ENCODE peak calls at places on chromosomes 4 and X, in seven cellular contexts. C is K562, O is breast epithelium, J is HL-60, H is transverse colon, B is suprapubic skin, X is sigmoid colon. E is an unnamed sample.

GRCh38 chr4:153555730-153556440 is 89.7 kb downstream of the TMEM131L start:
- DNase-seq in C (no peak), O (no peak), J (no peak), H (peak; percentile 51), B (no peak), X (peak; percentile 86), E (peak; percentile 93)

GRCh38 chr4:140952709-140953108 is 180.6 kb downstream of the RNF150 start:
- DNase-seq in C (no peak), O (no peak), J (no peak), H (no peak), B (no peak), X (no peak), E (no peak)

GRCh38 chrX:87006561-87006960 is 511.0 kb upstream of the KLHL4 start:
- DNase-seq in C (no peak), O (no peak), J (no peak), H (no peak), B (no peak), X (no peak), E (no peak)

GRCh38 chrX:150212672-150213480 is 150.2 kb upstream of the MAMLD1 start:
- DNase-seq in C (no peak), O (no peak), J (no peak), H (no peak), B (no peak), X (no peak), E (no peak)

GRCh38 chr4:145734576-145735329 is 54.8 kb downstream of the C4orf51 start:
- DNase-seq in C (no peak), O (peak; percentile 75), J (no peak), H (peak; percentile 61), B (no peak), X (peak; percentile 95), E (no peak)

GRCh38 chr4:72302981-72303704 is 265.9 kb downstream of the ADAMTS3 start:
- DNase-seq in C (peak; percentile 45), O (no peak), J (peak; percentile 12), H (peak; percentile 13), B (no peak), X (no peak), E (no peak)

GRCh38 chrX:327660-328126 is 9.1 kb upstream of the GTPBP6 start:
- DNase-seq in C (no peak), O (peak; percentile 48), J (no peak), H (no peak), B (peak; percentile 77), X (peak; percentile 61), E (no peak)

GRCh38 chr4:182310316-182310715 is 67.1 kb downstream of the TENM3 start:
- DNase-seq in C (no peak), O (no peak), J (no peak), H (no peak), B (no peak), X (no peak), E (no peak)

GRCh38 chr4:96326846-96327245 is 487.0 kb downstream of the PDHA2 start:
- DNase-seq in C (no peak), O (no peak), J (no peak), H (no peak), B (no peak), X (no peak), E (no peak)

GRCh38 chrX:17737707-17738001 is 361 bp downstream of the SCML1 start:
- DNase-seq in C (no peak), O (no peak), J (no peak), H (no peak), B (no peak), X (no peak), E (no peak)

GRCh38 chr4:15161439-15161838 is 159.2 kb downstream of the CPEB2 start:
- DNase-seq in C (no peak), O (no peak), J (no peak), H (no peak), B (no peak), X (no peak), E (peak; percentile 53)

GRCh38 chr4:174763454-174764104 is 65.5 kb downstream of the GLRA3 start:
- DNase-seq in C (no peak), O (no peak), J (no peak), H (no peak), B (no peak), X (no peak), E (no peak)

GRCh38 chr4:182818926-182819730 is 98.1 kb downstream of the DCTD start:
- DNase-seq in C (no peak), O (no peak), J (no peak), H (no peak), B (no peak), X (no peak), E (no peak)

GRCh38 chr4:130479020-130479419 is 1383.1 kb downstream of the C4orf33 start:
- DNase-seq in C (no peak), O (no peak), J (no peak), H (no peak), B (no peak), X (no peak), E (no peak)

GRCh38 chr4:148043990-148044645 is 312.2 kb downstream of the ARHGAP10 start:
- DNase-seq in C (no peak), O (no peak), J (no peak), H (no peak), B (no peak), X (peak; percentile 81), E (no peak)

GRCh38 chr4:26380740-26381139 is 59.9 kb downstream of the RBPJ start:
- DNase-seq in C (no peak), O (no peak), J (no peak), H (no peak), B (no peak), X (no peak), E (no peak)

GRCh38 chr4:82509029-82509428 is 52.8 kb downstream of the TMEM150C start:
- DNase-seq in C (no peak), O (no peak), J (no peak), H (no peak), B (no peak), X (no peak), E (no peak)

GRCh38 chr4:150080335-150080734 is 2.1 kb downstream of the DCLK2 start:
- DNase-seq in C (no peak), O (no peak), J (no peak), H (no peak), B (no peak), X (no peak), E (no peak)

GRCh38 chr4:44652002-44652401 is 577 bp upstream of the YIPF7 start:
- DNase-seq in C (no peak), O (no peak), J (no peak), H (no peak), B (no peak), X (no peak), E (no peak)

GRCh38 chr4:8534129-8534528 is 46.1 kb upstream of the GPR78 start:
- DNase-seq in C (no peak), O (no peak), J (no peak), H (peak; percentile 32), B (no peak), X (no peak), E (no peak)
- TF ChIP-seq POLR2AphosphoS5 in C (no peak), O (peak; percentile 17), J (no peak), H (peak; percentile 27), B (no peak), X (no peak), E (no peak)

GRCh38 chr4:6761540-6762243 is 20.8 kb upstream of the KIAA0232 start:
- DNase-seq in C (no peak), O (peak; percentile 78), J (no peak), H (no peak), B (no peak), X (no peak), E (no peak)

GRCh38 chr4:6762244-6762615 is 20.3 kb upstream of the KIAA0232 start:
- DNase-seq in C (no peak), O (no peak), J (no peak), H (no peak), B (no peak), X (no peak), E (no peak)

GRCh38 chr4:6760865-6761264 is 21.7 kb upstream of the KIAA0232 start:
- DNase-seq in C (no peak), O (no peak), J (no peak), H (peak; percentile 0), B (no peak), X (no peak), E (no peak)

GRCh38 chr4:6755088-6755753 is 27.3 kb upstream of the KIAA0232 start:
- DNase-seq in C (no peak), O (no peak), J (no peak), H (no peak), B (no peak), X (no peak), E (no peak)

DNA sequence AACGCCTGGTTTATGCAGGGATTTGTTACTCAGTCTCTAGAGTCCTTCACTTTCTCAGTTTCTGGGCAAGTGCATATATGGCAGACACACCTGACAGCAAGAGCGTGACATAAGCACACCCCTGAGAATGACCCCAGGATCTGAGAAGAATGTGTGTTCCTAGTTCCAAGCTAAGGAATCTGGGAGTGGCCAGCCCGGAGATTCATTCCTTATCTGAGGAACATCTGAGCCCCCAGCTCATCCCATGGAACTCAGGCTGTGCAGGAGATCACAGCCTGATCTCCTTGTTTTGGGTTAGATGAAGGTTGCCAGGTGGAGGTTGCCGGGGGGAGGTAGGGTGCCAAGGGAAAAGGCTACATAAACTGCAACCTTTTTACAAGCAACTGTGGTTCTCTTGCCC is 23.8 kb upstream of the KIAA0232 start:
- DNase-seq in C (no peak), O (no peak), J (no peak), H (no peak), B (no peak), X (no peak), E (no peak)
- H3K4me3 ChIP-seq in C (no peak overlapping the region), O (no peak overlapping the region), J (no peak overlapping the region), H (no peak overlapping the region), B (no peak overlapping the region), X (no peak overlapping the region), E (no peak overlapping the region)

GRCh38 chr4:12679217-12679616 is 804.9 kb downstream of the RAB28 start:
- DNase-seq in C (no peak), O (no peak), J (no peak), H (no peak), B (no peak), X (no peak), E (no peak)
- TF ChIP-seq CTCF in C (no peak), O (no peak), J (peak; percentile 13), H (no peak), B (no peak), X (no peak), E (no peak)

DNA sequence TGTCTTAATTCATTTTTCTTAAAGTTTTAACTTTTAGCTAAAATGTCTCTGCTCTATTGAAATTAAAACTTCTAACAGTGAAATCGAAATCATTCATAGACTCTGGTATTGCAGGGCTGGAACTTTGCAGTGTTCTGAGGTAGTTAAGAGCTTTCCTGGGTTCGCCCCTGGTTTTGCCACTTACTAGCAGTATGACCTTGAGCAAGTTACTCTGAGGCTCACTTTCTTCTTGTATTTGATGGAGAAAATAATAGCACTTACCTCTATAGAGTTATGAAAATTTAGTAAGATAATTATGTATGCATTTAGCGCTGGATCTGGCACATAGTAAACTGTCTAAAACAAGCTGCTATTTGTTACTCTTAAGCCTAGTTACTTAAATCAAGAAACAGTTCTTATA is 1.7 kb downstream of the SLAIN2 start:
- DNase-seq in C (no peak), O (no peak), J (no peak), H (no peak), B (no peak), X (no peak), E (no peak)
- TF ChIP-seq POLR2AphosphoS5 in C (no peak), O (no peak), J (no peak), H (no peak), B (no peak), X (no peak), E (no peak)

GRCh38 chrX:136200466-136200865 is 50.7 kb downstream of the MAP7D3 start:
- DNase-seq in C (peak; percentile 51), O (no peak), J (no peak), H (no peak), B (no peak), X (no peak), E (no peak)
- H3K4me3 ChIP-seq in C (no peak overlapping the region), O (no peak overlapping the region), J (no peak overlapping the region), H (peak overlapping the region; percentile 6), B (no peak overlapping the region), X (peak overlapping the region; percentile 4), E (peak overlapping the region; percentile 54)